ENCODE peak calls at places on chromosomes 1 and 21, in four cellular contexts. U is COLO829; J is stimulated activated CD8-positive, alpha-beta memory T cell treated with anti-CD3 and anti-CD28 coated beads, Interleukin-2, amount 100 ng/mL, for 48 hours; H is adrenal gland. F is an unnamed sample.

GRCh38 chr1:244759158-244759557 is 76.3 kb upstream of the COX20 start:
- DNase-seq in U (no peak), J (no peak), H (no peak), F (no peak)

GRCh38 chr1:225999912-226000337 is 782 bp upstream of the SDE2 start:
- DNase-seq in U (no peak), J (no peak), H (no peak), F (no peak)

GRCh38 chr1:68049941-68050878 is at the start of gene DIRAS3:
- DNase-seq in U (no peak), J (no peak), H (peak), F (no peak)

GRCh38 chr21:33444499-33444898 is 35.3 kb downstream of the TMEM50B start:
- DNase-seq in U (no peak), J (no peak), H (no peak), F (no peak)

GRCh38 chr1:167934407-167935251 is 1.9 kb upstream of the DCAF6 start:
- DNase-seq in U (peak), J (no peak), H (no peak), F (no peak)

GRCh38 chr1:220990417-220991337 is 111.4 kb downstream of the HLX start:
- DNase-seq in U (no peak), J (no peak), H (no peak), F (no peak)

GRCh38 chr1:9338354-9339250 is 45.9 kb downstream of the SPSB1 start:
- DNase-seq in U (no peak), J (no peak), H (no peak), F (no peak)

GRCh38 chr21:37751268-37751975 is 164.8 kb downstream of the KCNJ6 start:
- DNase-seq in U (no peak), J (no peak), H (no peak), F (no peak)

GRCh38 chr21:41927727-41928409 is 25.9 kb downstream of the C2CD2 start:
- DNase-seq in U (peak), J (no peak), H (no peak), F (no peak)

GRCh38 chr1:199178646-199179045 is 539.8 kb downstream of the PTPRC start:
- DNase-seq in U (no peak), J (no peak), H (no peak), F (no peak)

GRCh38 chr1:100423832-100424337 is 71.6 kb downstream of the CDC14A start:
- DNase-seq in U (no peak), J (no peak), H (no peak), F (no peak)

GRCh38 chr1:50251592-50252165 is 143.0 kb downstream of the ELAVL4 start:
- DNase-seq in U (no peak), J (no peak), H (peak), F (peak)

GRCh38 chr1:223233019-223233409 is 90.0 kb upstream of the TLR5 start:
- DNase-seq in U (no peak), J (no peak), H (peak), F (no peak)

GRCh38 chr1:155976062-155976912 is 2.1 kb downstream of the ARHGEF2 start:
- DNase-seq in U (no peak), J (no peak), H (no peak), F (peak)

GRCh38 chr21:26982767-26983166 is 15.9 kb upstream of the ADAMTS5 start:
- DNase-seq in U (peak), J (no peak), H (peak), F (no peak)

GRCh38 chr21:34883501-34884271 is 165.4 kb downstream of the RUNX1 start:
- DNase-seq in U (no peak), J (no peak), H (no peak), F (no peak)

GRCh38 chr1:11822091-11822490 is 16.1 kb downstream of the CLCN6 start:
- DNase-seq in U (no peak), J (no peak), H (no peak), F (no peak)

GRCh38 chr1:9281071-9281827 is 11.4 kb upstream of the SPSB1 start:
- DNase-seq in U (no peak), J (no peak), H (no peak), F (no peak)

GRCh38 chr1:82464362-82464931 is 663.7 kb downstream of the ADGRL2 start:
- DNase-seq in U (peak), J (no peak), H (peak), F (no peak)

GRCh38 chr1:30063621-30064280 is 659.6 kb downstream of the MATN1 start:
- DNase-seq in U (no peak), J (no peak), H (no peak), F (no peak)

GRCh38 chr1:233172201-233172600 is 123.3 kb downstream of the PCNX2 start:
- DNase-seq in U (peak), J (no peak), H (no peak), F (no peak)

GRCh38 chr1:171715813-171716251 is 26.0 kb downstream of the VAMP4 start:
- DNase-seq in U (peak), J (no peak), H (no peak), F (no peak)

GRCh38 chr1:18948048-18948912 is 8.2 kb downstream of the IFFO2 start:
- DNase-seq in U (peak), J (no peak), H (no peak), F (no peak)

GRCh38 chr1:161899091-161899490 is 124.6 kb downstream of the OLFML2B start:
- DNase-seq in U (no peak), J (no peak), H (no peak), F (no peak)